ENCODE peak calls at places on chromosomes 7 and 10, in six cellular contexts. One of them, this sample, is unnamed.

GRCh38 chr10:117001144-117001543 is 3.8 kb downstream of the SHTN1 start:
- DNase-seq in epithelial cell of esophagus: peak
- DNase-seq in tibial nerve: no peak
- DNase-seq in GM12865: no peak
- DNase-seq in AG04450: no peak
- DNase-seq in heart left ventricle: no peak
- DNase-seq in this sample: no peak

GRCh38 chr10:103921750-103922195 is 3.8 kb upstream of the STN1 start:
- DNase-seq in tibial nerve: no peak
- DNase-seq in heart left ventricle: no peak
- DNase-seq in AG04450: no peak
- DNase-seq in epithelial cell of esophagus: peak
- DNase-seq in GM12865: peak
- DNase-seq in this sample: no peak

GRCh38 chr7:106524690-106525059 is 136.3 kb downstream of the CCDC71L start:
- DNase-seq in heart left ventricle: no peak
- DNase-seq in epithelial cell of esophagus: no peak
- DNase-seq in AG04450: no peak
- DNase-seq in tibial nerve: no peak
- DNase-seq in GM12865: no peak
- DNase-seq in this sample: no peak

GRCh38 chr7:908159-908918 is 32.0 kb downstream of the GET4 start:
- DNase-seq in AG04450: no peak
- DNase-seq in GM12865: no peak
- DNase-seq in tibial nerve: no peak
- DNase-seq in epithelial cell of esophagus: no peak
- DNase-seq in heart left ventricle: no peak
- DNase-seq in this sample: no peak

GRCh38 chr7:5595545-5596045 is 172.0 kb upstream of the TNRC18 start:
- DNase-seq in tibial nerve: no peak
- DNase-seq in heart left ventricle: no peak
- DNase-seq in epithelial cell of esophagus: peak
- DNase-seq in GM12865: peak
- DNase-seq in AG04450: no peak
- DNase-seq in this sample: no peak

GRCh38 chr7:87831127-87831526 is 45.0 kb downstream of the SLC25A40 start:
- DNase-seq in AG04450: no peak
- DNase-seq in epithelial cell of esophagus: no peak
- DNase-seq in GM12865: no peak
- DNase-seq in heart left ventricle: no peak
- DNase-seq in tibial nerve: no peak
- DNase-seq in this sample: no peak

GRCh38 chr7:17109017-17109416 is 189.4 kb upstream of the AHR start:
- DNase-seq in AG04450: peak
- DNase-seq in heart left ventricle: no peak
- DNase-seq in tibial nerve: no peak
- DNase-seq in GM12865: no peak
- DNase-seq in epithelial cell of esophagus: peak
- DNase-seq in this sample: peak

GRCh38 chr10:30041394-30042105 is 17.8 kb downstream of the JCAD start:
- DNase-seq in tibial nerve: no peak
- DNase-seq in heart left ventricle: no peak
- DNase-seq in AG04450: no peak
- DNase-seq in epithelial cell of esophagus: no peak
- DNase-seq in GM12865: no peak
- DNase-seq in this sample: no peak

GRCh38 chr10:70331486-70332268 is 47.9 kb upstream of the NPFFR1 start:
- DNase-seq in AG04450: peak
- DNase-seq in tibial nerve: no peak
- DNase-seq in epithelial cell of esophagus: peak
- DNase-seq in GM12865: peak
- DNase-seq in heart left ventricle: peak
- DNase-seq in this sample: peak

GRCh38 chr7:27213150-27213903 is 13.4 kb upstream of the HOXA13 start:
- DNase-seq in AG04450: no peak
- DNase-seq in GM12865: no peak
- DNase-seq in tibial nerve: no peak
- DNase-seq in epithelial cell of esophagus: no peak
- DNase-seq in heart left ventricle: no peak
- DNase-seq in this sample: no peak

GRCh38 chr10:110535958-110536891 is 31.3 kb upstream of the SMC3 start:
- DNase-seq in heart left ventricle: peak
- DNase-seq in tibial nerve: no peak
- DNase-seq in GM12865: peak
- DNase-seq in AG04450: peak
- DNase-seq in epithelial cell of esophagus: peak
- DNase-seq in this sample: peak

GRCh38 chr10:974038-974784 is 14.0 kb upstream of the GTPBP4 start:
- DNase-seq in GM12865: peak
- DNase-seq in tibial nerve: no peak
- DNase-seq in heart left ventricle: no peak
- DNase-seq in AG04450: no peak
- DNase-seq in epithelial cell of esophagus: no peak
- DNase-seq in this sample: peak

DNA sequence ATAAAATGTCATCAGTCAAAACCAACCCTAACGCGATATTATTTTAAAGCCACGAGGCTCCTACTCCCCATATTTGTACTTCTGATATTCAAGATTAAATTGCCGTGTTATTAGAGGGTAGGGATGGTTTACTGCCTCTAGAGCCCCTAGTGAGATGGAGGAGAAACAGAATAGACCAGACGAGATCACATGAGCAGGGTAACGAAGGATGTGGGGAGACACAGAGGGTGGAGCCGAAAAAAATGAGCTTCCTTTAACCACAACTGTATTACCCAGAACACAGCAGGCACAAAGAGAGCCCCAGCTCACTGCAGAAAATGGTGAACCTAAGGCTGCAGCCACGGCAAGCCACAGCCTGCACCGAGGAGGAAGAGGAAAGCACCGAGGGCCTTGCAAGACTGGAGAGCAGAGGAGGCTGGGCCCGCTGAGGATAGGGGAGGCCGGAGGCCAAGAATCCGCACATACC is 14.3 kb downstream of the ZC3HAV1 start:
- DNase-seq in tibial nerve: no peak
- DNase-seq in AG04450: no peak
- DNase-seq in GM12865: peak
- DNase-seq in heart left ventricle: no peak
- DNase-seq in epithelial cell of esophagus: no peak
- DNase-seq in this sample: no peak
- H3K4me3 ChIP-seq in tibial nerve: no peak
- H3K4me3 ChIP-seq in AG04450: no peak
- H3K4me3 ChIP-seq in GM12865: peak
- H3K4me3 ChIP-seq in heart left ventricle: peak
- H3K4me3 ChIP-seq in epithelial cell of esophagus: no peak
- H3K4me3 ChIP-seq in this sample: no peak

GRCh38 chr10:91860885-91861284 is 48.4 kb downstream of the FGFBP3 start:
- DNase-seq in epithelial cell of esophagus: no peak
- DNase-seq in heart left ventricle: no peak
- DNase-seq in tibial nerve: no peak
- DNase-seq in AG04450: no peak
- DNase-seq in GM12865: no peak
- DNase-seq in this sample: no peak

GRCh38 chr10:91856637-91857036 is 52.6 kb downstream of the FGFBP3 start:
- DNase-seq in heart left ventricle: no peak
- DNase-seq in tibial nerve: no peak
- DNase-seq in GM12865: peak
- DNase-seq in epithelial cell of esophagus: peak
- DNase-seq in AG04450: no peak
- DNase-seq in this sample: no peak
- TF ChIP-seq CTCF in heart left ventricle: no peak
- TF ChIP-seq CTCF in tibial nerve: no peak
- TF ChIP-seq CTCF in GM12865: peak
- TF ChIP-seq CTCF in epithelial cell of esophagus: peak
- TF ChIP-seq CTCF in AG04450: peak
- TF ChIP-seq CTCF in this sample: peak

GRCh38 chr7:144723311-144723710 is 112.5 kb downstream of the TPK1 start:
- DNase-seq in AG04450: no peak
- DNase-seq in epithelial cell of esophagus: no peak
- DNase-seq in heart left ventricle: no peak
- DNase-seq in tibial nerve: no peak
- DNase-seq in GM12865: no peak
- DNase-seq in this sample: no peak
- H3K4me3 ChIP-seq in AG04450: no peak
- H3K4me3 ChIP-seq in epithelial cell of esophagus: no peak
- H3K4me3 ChIP-seq in heart left ventricle: no peak
- H3K4me3 ChIP-seq in tibial nerve: no peak
- H3K4me3 ChIP-seq in GM12865: no peak
- H3K4me3 ChIP-seq in this sample: no peak

GRCh38 chr10:100008142-100008522 is 1.6 kb downstream of the DNMBP start:
- DNase-seq in AG04450: no peak
- DNase-seq in heart left ventricle: no peak
- DNase-seq in GM12865: no peak
- DNase-seq in tibial nerve: no peak
- DNase-seq in epithelial cell of esophagus: peak
- DNase-seq in this sample: peak

GRCh38 chr10:100008708-100009282 is 952 bp downstream of the DNMBP start:
- DNase-seq in heart left ventricle: no peak
- DNase-seq in AG04450: no peak
- DNase-seq in tibial nerve: no peak
- DNase-seq in GM12865: no peak
- DNase-seq in epithelial cell of esophagus: peak
- DNase-seq in this sample: peak

GRCh38 chr10:100009283-100009792 is 409 bp downstream of the DNMBP start:
- DNase-seq in GM12865: no peak
- DNase-seq in epithelial cell of esophagus: peak
- DNase-seq in AG04450: no peak
- DNase-seq in heart left ventricle: no peak
- DNase-seq in tibial nerve: peak
- DNase-seq in this sample: peak

GRCh38 chr10:100007239-100008141 is 2.3 kb downstream of the DNMBP start:
- DNase-seq in GM12865: no peak
- DNase-seq in epithelial cell of esophagus: no peak
- DNase-seq in tibial nerve: no peak
- DNase-seq in heart left ventricle: no peak
- DNase-seq in AG04450: no peak
- DNase-seq in this sample: no peak

GRCh38 chr10:100009793-100010676 is at the start of gene DNMBP:
- DNase-seq in epithelial cell of esophagus: peak
- DNase-seq in tibial nerve: peak
- DNase-seq in AG04450: no peak
- DNase-seq in GM12865: peak
- DNase-seq in heart left ventricle: peak
- DNase-seq in this sample: peak
- TF ChIP-seq CTCF in epithelial cell of esophagus: no peak
- TF ChIP-seq CTCF in tibial nerve: peak
- TF ChIP-seq CTCF in AG04450: no peak
- TF ChIP-seq CTCF in GM12865: peak
- TF ChIP-seq CTCF in heart left ventricle: peak
- TF ChIP-seq CTCF in this sample: peak

GRCh38 chr10:118840071-118840775 is 85.5 kb upstream of the CACUL1 start:
- DNase-seq in epithelial cell of esophagus: peak
- DNase-seq in GM12865: peak
- DNase-seq in AG04450: no peak
- DNase-seq in tibial nerve: no peak
- DNase-seq in heart left ventricle: no peak
- DNase-seq in this sample: no peak
- H3K4me3 ChIP-seq in epithelial cell of esophagus: no peak
- H3K4me3 ChIP-seq in GM12865: no peak
- H3K4me3 ChIP-seq in AG04450: no peak
- H3K4me3 ChIP-seq in tibial nerve: no peak
- H3K4me3 ChIP-seq in heart left ventricle: no peak
- H3K4me3 ChIP-seq in this sample: no peak

GRCh38 chr7:20776214-20776875 is 10.3 kb downstream of the SP8 start:
- DNase-seq in AG04450: no peak
- DNase-seq in tibial nerve: no peak
- DNase-seq in GM12865: no peak
- DNase-seq in heart left ventricle: no peak
- DNase-seq in epithelial cell of esophagus: no peak
- DNase-seq in this sample: no peak

GRCh38 chr7:20777377-20778062 is 9.2 kb downstream of the SP8 start:
- DNase-seq in GM12865: no peak
- DNase-seq in AG04450: no peak
- DNase-seq in tibial nerve: no peak
- DNase-seq in heart left ventricle: no peak
- DNase-seq in epithelial cell of esophagus: no peak
- DNase-seq in this sample: no peak

GRCh38 chr7:20779041-20779440 is 7.6 kb downstream of the SP8 start:
- DNase-seq in heart left ventricle: no peak
- DNase-seq in GM12865: no peak
- DNase-seq in epithelial cell of esophagus: no peak
- DNase-seq in AG04450: no peak
- DNase-seq in tibial nerve: no peak
- DNase-seq in this sample: no peak

GRCh38 chr7:20776942-20777341 is 9.7 kb downstream of the SP8 start:
- DNase-seq in epithelial cell of esophagus: no peak
- DNase-seq in heart left ventricle: no peak
- DNase-seq in tibial nerve: no peak
- DNase-seq in AG04450: no peak
- DNase-seq in GM12865: no peak
- DNase-seq in this sample: no peak

GRCh38 chr7:20778063-20778721 is 8.5 kb downstream of the SP8 start:
- DNase-seq in heart left ventricle: no peak
- DNase-seq in AG04450: no peak
- DNase-seq in tibial nerve: no peak
- DNase-seq in epithelial cell of esophagus: peak
- DNase-seq in GM12865: no peak
- DNase-seq in this sample: no peak
- TF ChIP-seq CTCF in heart left ventricle: peak
- TF ChIP-seq CTCF in AG04450: peak
- TF ChIP-seq CTCF in tibial nerve: peak
- TF ChIP-seq CTCF in epithelial cell of esophagus: peak
- TF ChIP-seq CTCF in GM12865: peak
- TF ChIP-seq CTCF in this sample: peak

DNA sequence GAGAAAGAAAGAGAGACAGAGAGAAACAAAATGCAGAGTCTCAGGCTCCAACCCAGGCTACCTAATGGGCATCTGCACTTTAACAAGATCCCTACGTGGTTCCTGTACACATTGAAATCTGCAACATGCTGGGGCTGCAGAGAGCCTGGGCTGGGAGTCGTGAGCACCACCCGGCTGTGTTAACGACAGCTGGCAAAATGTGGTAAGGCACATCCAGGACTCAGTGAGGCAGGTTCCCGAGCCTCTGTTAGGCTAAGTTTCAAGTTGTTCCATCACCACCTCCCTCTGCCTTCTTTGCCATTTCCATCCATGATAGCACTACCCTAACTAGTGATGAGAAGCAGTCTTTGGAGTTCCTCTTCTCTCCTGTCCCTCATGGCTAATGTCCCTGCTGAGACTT is 1.4 kb downstream of the AKR1B10 start:
- DNase-seq in GM12865: no peak
- DNase-seq in heart left ventricle: no peak
- DNase-seq in epithelial cell of esophagus: no peak
- DNase-seq in tibial nerve: no peak
- DNase-seq in AG04450: no peak
- DNase-seq in this sample: no peak
- H3K4me3 ChIP-seq in GM12865: no peak
- H3K4me3 ChIP-seq in heart left ventricle: no peak
- H3K4me3 ChIP-seq in epithelial cell of esophagus: peak
- H3K4me3 ChIP-seq in tibial nerve: peak
- H3K4me3 ChIP-seq in AG04450: no peak
- H3K4me3 ChIP-seq in this sample: no peak

This sample was measured in astrocyte of the spinal cord.